ENCODE peak calls at places on chromosomes 6 and 20, in five cellular contexts. K, Q, X, A and O are unnamed samples.

GRCh38 chr6:18379376-18380117 is 7.6 kb upstream of the RNF144B start:
- DNase-seq in A (no peak), X (no peak), K (no peak), Q (no peak), O (no peak)

GRCh38 chr6:73339340-73339739 is 14.7 kb downstream of the DPPA5 start:
- DNase-seq in A (no peak), Q (no peak), K (no peak), X (no peak), O (no peak)

GRCh38 chr6:149891259-149891658 is 6.7 kb downstream of the RAET1E start:
- DNase-seq in Q (no peak), K (no peak), A (no peak), X (no peak), O (no peak)

GRCh38 chr20:19621072-19621471 is 137.0 kb upstream of the RIN2 start:
- DNase-seq in Q (no peak), K (no peak), X (no peak), A (no peak), O (no peak)

GRCh38 chr20:13800728-13801134 is 15.9 kb downstream of the NDUFAF5 start:
- DNase-seq in K (peak; percentile 88), A (peak; percentile 97), X (peak; percentile 92), Q (peak; percentile 93), O (peak; percentile 98)

GRCh38 chr6:130674604-130675003 is 152.6 kb upstream of the SMLR1 start:
- DNase-seq in Q (no peak), X (no peak), A (no peak), K (no peak), O (no peak)

GRCh38 chr20:22501034-22501433 is 83.3 kb downstream of the FOXA2 start:
- DNase-seq in K (no peak), A (no peak), X (no peak), Q (no peak), O (no peak)

GRCh38 chr20:62508641-62509051 is 32.9 kb upstream of the GATA5 start:
- DNase-seq in A (no peak), K (no peak), X (no peak), Q (no peak), O (no peak)

GRCh38 chr20:24066075-24066700 is 77.6 kb upstream of the GGTLC1 start:
- DNase-seq in A (no peak), Q (no peak), K (no peak), X (no peak), O (no peak)

GRCh38 chr6:51513891-51514290 is 573.5 kb downstream of the PKHD1 start:
- DNase-seq in Q (no peak), K (no peak), A (no peak), X (no peak), O (no peak)

GRCh38 chr6:2818593-2818992 is 23.1 kb downstream of the SERPINB1 start:
- DNase-seq in K (no peak), Q (no peak), A (no peak), X (no peak), O (no peak)

GRCh38 chr20:49685809-49686208 is 27.9 kb downstream of the B4GALT5 start:
- DNase-seq in A (no peak), X (no peak), K (no peak), Q (no peak), O (no peak)

GRCh38 chr6:15331629-15332241 is 85.9 kb downstream of the JARID2 start:
- DNase-seq in Q (no peak), A (no peak), X (no peak), K (no peak), O (no peak)

GRCh38 chr6:15329154-15329781 is 83.4 kb downstream of the JARID2 start:
- DNase-seq in Q (no peak), A (peak; percentile 52), X (no peak), K (no peak), O (no peak)

GRCh38 chr6:15332441-15332840 is 86.6 kb downstream of the JARID2 start:
- DNase-seq in Q (no peak), X (no peak), A (no peak), K (no peak), O (no peak)

GRCh38 chr6:15331143-15331542 is 85.3 kb downstream of the JARID2 start:
- DNase-seq in Q (no peak), K (no peak), X (no peak), A (no peak), O (no peak)

GRCh38 chr6:15330174-15330934 is 84.5 kb downstream of the JARID2 start:
- DNase-seq in K (no peak), Q (no peak), A (no peak), X (no peak), O (no peak)
- H3K4me1 ChIP-seq in K (peaks cover 11% of the 10 kb centered on the region), Q (peaks cover 27% of the 10 kb centered on the region), A (peaks cover 2% of the 10 kb centered on the region), X (peaks cover 14% of the 10 kb centered on the region), O (no peaks in the 10 kb centered on the region)

GRCh38 chr6:56954389-56955170 is at the start of gene BEND6:
- DNase-seq in A (peak; percentile 50), Q (peak; percentile 43), K (peak; percentile 27), X (peak; percentile 44), O (no peak)
- TF ChIP-seq POLR2A in A (no peak), Q (peak; percentile 61), K (no peak), X (no peak), O (no peak)

DNA sequence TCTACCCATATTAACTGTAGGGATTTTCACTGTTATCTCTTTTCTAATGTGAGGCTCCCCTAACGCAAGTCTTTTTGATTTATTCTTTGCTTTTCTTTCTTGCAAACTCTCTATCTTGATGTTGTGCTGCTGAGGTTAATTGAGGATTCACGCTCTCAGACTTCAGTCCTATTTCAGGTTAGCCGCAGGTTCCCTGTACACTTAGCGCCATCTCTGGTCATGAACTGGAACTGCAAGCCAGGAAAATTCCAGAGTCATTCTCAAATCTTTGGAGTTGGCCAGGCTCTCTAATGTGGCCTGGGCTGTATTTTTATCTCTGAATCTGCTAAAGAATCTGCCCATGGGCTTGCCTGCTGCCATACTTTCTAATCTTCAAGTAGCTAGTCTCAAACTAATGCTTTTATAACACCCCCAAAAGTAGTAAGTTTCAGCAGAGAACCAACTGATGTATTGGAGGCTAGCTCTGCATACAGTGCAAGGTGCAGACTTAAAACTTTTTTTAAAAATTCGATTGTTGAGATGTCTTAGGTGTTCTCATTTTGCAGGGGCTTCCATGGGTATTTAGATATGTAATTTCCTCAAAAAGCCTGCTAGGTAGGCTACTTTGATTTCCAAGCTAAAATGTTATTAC is 91.1 kb upstream of the OPRM1 start:
- DNase-seq in Q (peak; percentile 28), A (no peak), X (no peak), K (no peak), O (no peak)
- TF ChIP-seq CTCF in Q (peak; percentile 66), A (peak; percentile 53), X (no peak), K (peak; percentile 41), O (peak; percentile 51)

GRCh38 chr6:131945971-131946370 is 5.2 kb downstream of the CCN2 start:
- DNase-seq in X (no peak), Q (no peak), K (no peak), A (no peak), O (no peak)
- H3K4me1 ChIP-seq in X (peaks cover 4% of the 10 kb centered on the region), Q (no peaks in the 10 kb centered on the region), K (peaks cover 11% of the 10 kb centered on the region), A (no peaks in the 10 kb centered on the region), O (no peaks in the 10 kb centered on the region)

DNA sequence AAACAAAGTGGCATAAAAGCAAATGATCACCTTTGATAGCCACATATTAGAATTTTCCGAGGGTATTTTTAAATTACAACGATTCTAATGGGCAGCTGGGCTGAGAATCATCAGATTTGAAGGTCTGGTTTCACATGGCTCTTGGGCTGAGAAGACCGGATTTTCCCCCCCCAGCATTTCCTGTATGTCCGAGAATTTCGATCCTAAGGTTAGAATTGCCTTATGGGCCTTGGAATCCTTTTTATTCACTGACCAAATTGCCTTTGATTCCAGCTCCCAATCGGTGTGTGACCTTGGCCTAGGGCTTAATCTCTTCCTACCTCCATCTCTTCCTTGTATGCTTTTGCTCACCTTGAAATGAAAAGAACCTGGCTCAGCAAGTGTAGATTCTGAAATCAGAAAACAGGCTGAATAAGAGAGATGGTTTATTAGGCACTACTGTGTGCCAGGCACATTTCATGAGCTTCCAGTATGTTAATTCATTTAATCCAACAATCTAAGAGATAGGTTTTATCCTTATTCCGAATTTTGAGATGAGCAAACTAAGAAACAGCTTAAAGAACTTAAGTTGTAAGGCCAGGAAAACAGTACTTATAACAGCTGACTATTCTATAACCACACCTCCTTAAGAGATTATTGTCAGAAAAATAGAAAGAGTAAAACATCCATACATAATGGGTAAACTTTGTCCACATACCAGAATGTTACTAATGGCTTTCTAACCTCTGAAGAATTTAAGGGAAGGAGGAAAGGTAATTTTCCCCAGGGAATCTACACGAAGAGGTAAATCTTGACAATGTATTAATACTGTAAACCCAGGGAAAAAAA is 39.4 kb downstream of the HFE start:
- DNase-seq in A (no peak), Q (no peak), X (no peak), K (no peak), O (no peak)
- TF ChIP-seq POLR2A in A (no peak), Q (no peak), X (no peak), K (no peak), O (no peak)

GRCh38 chr20:63520594-63520938 is at the start of gene PPDPF:
- DNase-seq in X (peak; percentile 81), A (no peak), K (peak; percentile 89), Q (peak; percentile 79), O (peak; percentile 90)

GRCh38 chr20:63521602-63522001 is 1.0 kb downstream of the PPDPF start:
- DNase-seq in X (no peak), K (no peak), A (peak; percentile 33), Q (no peak), O (peak; percentile 36)

GRCh38 chr20:63519765-63520593 is 586 bp upstream of the PPDPF start:
- DNase-seq in X (peak; percentile 67), A (peak; percentile 83), K (no peak), Q (peak; percentile 36), O (peak; percentile 72)

GRCh38 chr20:63522091-63522868 is 1.7 kb downstream of the PPDPF start:
- DNase-seq in K (no peak), Q (no peak), A (no peak), X (no peak), O (peak; percentile 48)

GRCh38 chr20:63520939-63521601 is 505 bp downstream of the PPDPF start:
- DNase-seq in Q (peak; percentile 55), X (peak; percentile 71), A (peak; percentile 72), K (peak; percentile 89), O (peak; percentile 83)
- TF ChIP-seq CTCF in Q (no peak), X (no peak), A (no peak), K (no peak), O (no peak)